ENCODE peak calls at places on chromosomes 7 and 10, in six cellular contexts. One of them, this sample, is unnamed.

GRCh38 chr7:73974948-73975926 is 52.7 kb upstream of the ELN start:
- DNase-seq in thyroid gland: no peak
- DNase-seq in mucosa of descending colon: no peak
- DNase-seq in Peyer's patch: no peak
- DNase-seq in fibroblast of lung: no peak
- DNase-seq in tibial nerve: no peak
- DNase-seq in this sample: peak; percentile 62

GRCh38 chr10:110087682-110088081 is 79.9 kb downstream of the ADD3 start:
- DNase-seq in thyroid gland: no peak
- DNase-seq in mucosa of descending colon: no peak
- DNase-seq in Peyer's patch: no peak
- DNase-seq in fibroblast of lung: no peak
- DNase-seq in tibial nerve: no peak
- DNase-seq in this sample: no peak

GRCh38 chr10:62545667-62546066 is 171.5 kb downstream of the ZNF365 start:
- DNase-seq in thyroid gland: no peak
- DNase-seq in mucosa of descending colon: no peak
- DNase-seq in Peyer's patch: no peak
- DNase-seq in fibroblast of lung: peak; percentile 80
- DNase-seq in tibial nerve: peak; percentile 51
- DNase-seq in this sample: peak; percentile 65

GRCh38 chr7:108254259-108254658 is 124.1 kb upstream of the LAMB4 start:
- DNase-seq in thyroid gland: no peak
- DNase-seq in mucosa of descending colon: no peak
- DNase-seq in Peyer's patch: no peak
- DNase-seq in fibroblast of lung: peak; percentile 58
- DNase-seq in tibial nerve: no peak
- DNase-seq in this sample: no peak

GRCh38 chr7:34727464-34727995 is 69.5 kb downstream of the NPSR1 start:
- DNase-seq in thyroid gland: no peak
- DNase-seq in mucosa of descending colon: no peak
- DNase-seq in Peyer's patch: no peak
- DNase-seq in fibroblast of lung: no peak
- DNase-seq in tibial nerve: no peak
- DNase-seq in this sample: no peak

GRCh38 chr10:7480742-7481381 is 70.0 kb upstream of the SFMBT2 start:
- DNase-seq in thyroid gland: no peak
- DNase-seq in mucosa of descending colon: no peak
- DNase-seq in Peyer's patch: peak; percentile 79
- DNase-seq in fibroblast of lung: no peak
- DNase-seq in tibial nerve: no peak
- DNase-seq in this sample: no peak

GRCh38 chr10:43408710-43409384 is at the start of gene HNRNPF:
- DNase-seq in thyroid gland: peak; percentile 94
- DNase-seq in mucosa of descending colon: peak; percentile 94
- DNase-seq in Peyer's patch: peak; percentile 90
- DNase-seq in fibroblast of lung: peak; percentile 95
- DNase-seq in tibial nerve: peak; percentile 88
- DNase-seq in this sample: peak; percentile 98

GRCh38 chr7:996089-996872 is 13.3 kb downstream of the CYP2W1 start:
- DNase-seq in thyroid gland: no peak
- DNase-seq in mucosa of descending colon: no peak
- DNase-seq in Peyer's patch: no peak
- DNase-seq in fibroblast of lung: no peak
- DNase-seq in tibial nerve: no peak
- DNase-seq in this sample: no peak

GRCh38 chr7:121081327-121081936 is 92.9 kb downstream of the CPED1 start:
- DNase-seq in thyroid gland: no peak
- DNase-seq in mucosa of descending colon: peak; percentile 14
- DNase-seq in Peyer's patch: no peak
- DNase-seq in fibroblast of lung: peak; percentile 62
- DNase-seq in tibial nerve: peak; percentile 30
- DNase-seq in this sample: no peak

GRCh38 chr7:47038621-47039020 is 543.3 kb downstream of the TNS3 start:
- DNase-seq in thyroid gland: no peak
- DNase-seq in mucosa of descending colon: no peak
- DNase-seq in Peyer's patch: no peak
- DNase-seq in fibroblast of lung: no peak
- DNase-seq in tibial nerve: no peak
- DNase-seq in this sample: no peak

DNA sequence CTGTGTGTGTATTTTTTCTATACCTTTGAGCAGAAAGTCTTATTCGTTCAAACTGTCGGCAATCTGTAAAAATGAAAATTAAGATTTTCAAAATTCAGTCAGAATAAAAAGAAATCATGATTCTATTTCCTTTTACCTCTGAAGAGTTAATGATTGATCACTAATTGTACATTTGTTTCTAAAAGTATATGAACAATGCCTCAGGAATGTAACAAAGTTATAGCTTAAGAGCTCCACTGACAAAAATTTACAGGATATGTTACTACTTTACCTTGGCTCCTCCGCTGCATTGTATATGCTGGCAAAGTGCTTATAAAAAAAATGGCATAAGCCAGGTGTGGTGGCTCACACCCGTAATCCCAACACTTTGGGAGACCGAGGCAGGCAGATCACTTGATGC is 225.7 kb downstream of the VTI1A start:
- DNase-seq in thyroid gland: no peak
- DNase-seq in mucosa of descending colon: no peak
- DNase-seq in Peyer's patch: no peak
- DNase-seq in fibroblast of lung: no peak
- DNase-seq in tibial nerve: no peak
- DNase-seq in this sample: no peak
- H3K4me1 ChIP-seq in thyroid gland: no peaks in the 10 kb centered on the region
- H3K4me1 ChIP-seq in mucosa of descending colon: no peaks in the 10 kb centered on the region
- H3K4me1 ChIP-seq in Peyer's patch: no peaks in the 10 kb centered on the region
- H3K4me1 ChIP-seq in fibroblast of lung: no peaks in the 10 kb centered on the region
- H3K4me1 ChIP-seq in tibial nerve: peaks cover 13% of the 10 kb centered on the region
- H3K4me1 ChIP-seq in this sample: no peaks in the 10 kb centered on the region

DNA sequence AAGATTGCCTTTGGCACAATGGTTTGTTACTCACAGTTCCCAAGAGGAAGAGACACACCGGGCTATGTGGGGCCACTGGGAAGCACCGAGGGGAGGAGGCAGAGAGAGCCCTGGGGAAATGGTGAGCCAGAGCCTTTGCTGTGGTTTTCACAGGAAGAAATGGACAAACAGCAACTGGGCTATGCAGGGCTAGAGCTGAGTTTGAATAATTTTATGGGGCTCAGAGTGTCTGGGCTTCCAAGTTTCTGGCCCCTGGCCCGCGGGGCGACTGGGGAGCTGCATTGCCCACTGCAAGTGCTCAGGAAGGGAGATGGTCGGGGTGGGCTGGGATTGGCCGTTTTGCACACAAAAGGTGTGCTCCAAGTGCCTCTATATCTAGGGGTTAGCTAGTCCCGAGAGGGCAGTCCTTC is 92.6 kb downstream of the CHST15 start:
- DNase-seq in thyroid gland: no peak
- DNase-seq in mucosa of descending colon: no peak
- DNase-seq in Peyer's patch: peak; percentile 11
- DNase-seq in fibroblast of lung: no peak
- DNase-seq in tibial nerve: no peak
- DNase-seq in this sample: no peak
- H3K4me1 ChIP-seq in thyroid gland: no peaks in the 10 kb centered on the region
- H3K4me1 ChIP-seq in mucosa of descending colon: no peaks in the 10 kb centered on the region
- H3K4me1 ChIP-seq in Peyer's patch: no peaks in the 10 kb centered on the region
- H3K4me1 ChIP-seq in fibroblast of lung: peaks cover 8% of the 10 kb centered on the region
- H3K4me1 ChIP-seq in tibial nerve: peaks cover 33% of the 10 kb centered on the region
- H3K4me1 ChIP-seq in this sample: peaks cover 4% of the 10 kb centered on the region

GRCh38 chr10:80200687-80201086 is 4.7 kb downstream of the ANXA11 start:
- DNase-seq in thyroid gland: no peak
- DNase-seq in mucosa of descending colon: no peak
- DNase-seq in Peyer's patch: no peak
- DNase-seq in fibroblast of lung: no peak
- DNase-seq in tibial nerve: no peak
- DNase-seq in this sample: no peak

GRCh38 chr10:80201592-80202256 is 3.6 kb downstream of the ANXA11 start:
- DNase-seq in thyroid gland: no peak
- DNase-seq in mucosa of descending colon: no peak
- DNase-seq in Peyer's patch: no peak
- DNase-seq in fibroblast of lung: no peak
- DNase-seq in tibial nerve: no peak
- DNase-seq in this sample: no peak

GRCh38 chr10:80197972-80198591 is 7.3 kb downstream of the ANXA11 start:
- DNase-seq in thyroid gland: no peak
- DNase-seq in mucosa of descending colon: no peak
- DNase-seq in Peyer's patch: no peak
- DNase-seq in fibroblast of lung: no peak
- DNase-seq in tibial nerve: no peak
- DNase-seq in this sample: no peak

GRCh38 chr10:80199828-80200227 is 5.5 kb downstream of the ANXA11 start:
- DNase-seq in thyroid gland: no peak
- DNase-seq in mucosa of descending colon: peak; percentile 56
- DNase-seq in Peyer's patch: no peak
- DNase-seq in fibroblast of lung: peak; percentile 39
- DNase-seq in tibial nerve: peak; percentile 66
- DNase-seq in this sample: peak; percentile 75

DNA sequence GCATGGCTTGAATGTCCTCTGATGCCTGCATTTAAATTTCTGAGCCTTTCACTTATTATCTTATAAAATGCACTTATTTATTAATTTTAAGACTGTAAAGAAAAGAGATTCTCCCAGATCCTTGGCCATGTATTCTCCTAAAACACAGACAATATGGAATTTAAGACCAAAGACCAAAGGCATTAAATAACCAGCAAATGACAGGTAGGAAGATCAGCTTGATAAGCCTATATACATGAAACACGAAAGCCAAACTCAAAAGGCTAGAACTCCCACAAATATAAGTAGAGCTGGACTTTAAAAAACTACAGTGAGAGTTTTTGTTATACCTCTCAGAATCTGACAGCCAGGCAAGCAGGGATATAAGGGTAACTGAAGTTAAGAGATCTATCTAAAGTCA is 5.1 kb downstream of the ANXA11 start:
- DNase-seq in thyroid gland: no peak
- DNase-seq in mucosa of descending colon: no peak
- DNase-seq in Peyer's patch: no peak
- DNase-seq in fibroblast of lung: no peak
- DNase-seq in tibial nerve: no peak
- DNase-seq in this sample: no peak
- H3K4me1 ChIP-seq in thyroid gland: peaks cover 74% of the 10 kb centered on the region
- H3K4me1 ChIP-seq in mucosa of descending colon: peaks cover 86% of the 10 kb centered on the region
- H3K4me1 ChIP-seq in Peyer's patch: peaks cover 21% of the 10 kb centered on the region
- H3K4me1 ChIP-seq in fibroblast of lung: peaks cover 27% of the 10 kb centered on the region
- H3K4me1 ChIP-seq in tibial nerve: peaks cover 91% of the 10 kb centered on the region
- H3K4me1 ChIP-seq in this sample: peaks cover 69% of the 10 kb centered on the region

DNA sequence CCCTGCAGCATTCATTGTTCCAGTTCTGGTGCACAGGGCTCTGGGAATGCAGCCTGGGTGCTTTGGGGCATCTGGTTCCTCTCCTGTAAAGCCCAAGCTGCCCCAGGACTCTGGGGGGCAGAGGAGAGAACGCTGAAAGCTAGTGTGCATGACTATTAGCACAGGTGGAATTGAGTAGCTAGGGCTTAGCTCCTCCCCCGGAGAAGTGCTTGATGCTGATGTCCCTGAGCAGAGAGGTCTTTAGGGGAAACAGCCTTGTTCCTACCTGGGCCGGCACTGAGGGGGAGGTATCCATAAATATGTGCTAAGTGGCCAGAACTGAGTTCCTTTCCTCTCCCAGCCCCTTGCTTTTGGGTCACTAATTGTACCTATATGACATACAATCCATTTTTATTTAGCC is 3.9 kb downstream of the ADCY1 start:
- DNase-seq in thyroid gland: no peak
- DNase-seq in mucosa of descending colon: no peak
- DNase-seq in Peyer's patch: no peak
- DNase-seq in fibroblast of lung: no peak
- DNase-seq in tibial nerve: no peak
- DNase-seq in this sample: peak; percentile 32
- H3K4me1 ChIP-seq in thyroid gland: peaks cover 18% of the 10 kb centered on the region
- H3K4me1 ChIP-seq in mucosa of descending colon: peaks cover 6% of the 10 kb centered on the region
- H3K4me1 ChIP-seq in Peyer's patch: no peaks in the 10 kb centered on the region
- H3K4me1 ChIP-seq in fibroblast of lung: no peaks in the 10 kb centered on the region
- H3K4me1 ChIP-seq in tibial nerve: peaks cover 28% of the 10 kb centered on the region
- H3K4me1 ChIP-seq in this sample: peaks cover 14% of the 10 kb centered on the region

GRCh38 chr7:55077581-55078410 is 59.0 kb downstream of the EGFR start:
- DNase-seq in thyroid gland: no peak
- DNase-seq in mucosa of descending colon: peak; percentile 91
- DNase-seq in Peyer's patch: no peak
- DNase-seq in fibroblast of lung: no peak
- DNase-seq in tibial nerve: no peak
- DNase-seq in this sample: no peak
- H3K4me1 ChIP-seq in thyroid gland: peaks cover 26% of the 10 kb centered on the region
- H3K4me1 ChIP-seq in mucosa of descending colon: peaks cover 73% of the 10 kb centered on the region
- H3K4me1 ChIP-seq in Peyer's patch: no peaks in the 10 kb centered on the region
- H3K4me1 ChIP-seq in fibroblast of lung: peaks cover 28% of the 10 kb centered on the region
- H3K4me1 ChIP-seq in tibial nerve: peaks cover 96% of the 10 kb centered on the region
- H3K4me1 ChIP-seq in this sample: peaks cover 68% of the 10 kb centered on the region

GRCh38 chr10:80498039-80498832 is 39.5 kb upstream of the SH2D4B start:
- DNase-seq in thyroid gland: no peak
- DNase-seq in mucosa of descending colon: no peak
- DNase-seq in Peyer's patch: no peak
- DNase-seq in fibroblast of lung: no peak
- DNase-seq in tibial nerve: no peak
- DNase-seq in this sample: no peak
- H3K4me1 ChIP-seq in thyroid gland: peaks cover 63% of the 10 kb centered on the region
- H3K4me1 ChIP-seq in mucosa of descending colon: peaks cover 64% of the 10 kb centered on the region
- H3K4me1 ChIP-seq in Peyer's patch: peaks cover 6% of the 10 kb centered on the region
- H3K4me1 ChIP-seq in fibroblast of lung: peaks cover 31% of the 10 kb centered on the region
- H3K4me1 ChIP-seq in tibial nerve: peaks cover 100% of the 10 kb centered on the region
- H3K4me1 ChIP-seq in this sample: peaks cover 79% of the 10 kb centered on the region

DNA sequence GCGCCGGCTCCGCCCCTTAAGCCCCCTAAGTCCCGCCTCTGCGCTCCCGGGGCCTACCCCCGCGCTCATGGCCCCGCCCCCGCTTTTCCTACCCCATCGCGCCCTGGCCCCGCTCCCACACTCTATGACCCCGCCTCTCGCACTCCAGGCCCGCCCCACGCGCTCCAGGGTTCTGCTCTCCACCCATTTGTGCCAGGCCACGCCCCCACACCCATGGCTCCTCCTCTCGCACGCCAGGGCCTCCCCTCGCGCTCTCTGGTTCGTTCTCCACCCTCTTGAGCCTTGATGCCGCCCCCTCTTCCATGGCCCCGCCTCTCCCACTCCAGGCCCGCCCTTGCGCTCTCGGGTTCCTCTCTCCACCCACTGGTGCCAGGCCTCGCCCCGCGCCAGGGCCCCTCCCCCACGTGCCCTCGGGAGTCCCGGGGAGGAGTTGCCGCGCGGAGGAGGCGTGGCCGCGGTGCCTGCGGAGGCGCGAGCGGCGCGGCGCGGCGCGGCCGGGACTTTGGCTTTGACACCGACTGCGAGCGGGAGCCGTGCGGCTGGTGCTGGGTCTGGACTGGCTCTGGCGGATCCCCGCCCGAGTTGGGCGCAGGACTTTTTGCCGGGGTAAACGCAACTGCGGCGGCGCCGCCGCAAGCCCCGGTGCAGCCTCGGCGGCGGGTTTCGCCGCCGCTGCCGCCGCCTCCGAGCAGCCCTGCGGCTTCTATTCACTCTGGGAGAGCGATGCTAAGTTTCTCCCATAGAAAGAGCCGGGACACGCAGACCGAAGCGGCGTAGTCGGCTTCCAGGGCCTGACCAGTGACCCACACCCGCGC is at the start of gene EEPD1:
- DNase-seq in thyroid gland: peak; percentile 99
- DNase-seq in mucosa of descending colon: peak; percentile 100
- DNase-seq in Peyer's patch: peak; percentile 98
- DNase-seq in fibroblast of lung: peak; percentile 98
- DNase-seq in tibial nerve: peak; percentile 99
- DNase-seq in this sample: peak; percentile 100
- H3K4me1 ChIP-seq in thyroid gland: peaks cover 6% of the 10 kb centered on the region
- H3K4me1 ChIP-seq in mucosa of descending colon: peaks cover 35% of the 10 kb centered on the region
- H3K4me1 ChIP-seq in Peyer's patch: peaks cover 7% of the 10 kb centered on the region
- H3K4me1 ChIP-seq in fibroblast of lung: no peaks in the 10 kb centered on the region
- H3K4me1 ChIP-seq in tibial nerve: peaks cover 51% of the 10 kb centered on the region
- H3K4me1 ChIP-seq in this sample: peaks cover 38% of the 10 kb centered on the region

GRCh38 chr10:97589479-97589878 is at the start of gene C10orf62:
- DNase-seq in thyroid gland: no peak
- DNase-seq in mucosa of descending colon: no peak
- DNase-seq in Peyer's patch: no peak
- DNase-seq in fibroblast of lung: no peak
- DNase-seq in tibial nerve: no peak
- DNase-seq in this sample: no peak
- H3K4me1 ChIP-seq in thyroid gland: peaks cover 3% of the 10 kb centered on the region
- H3K4me1 ChIP-seq in mucosa of descending colon: no peaks in the 10 kb centered on the region
- H3K4me1 ChIP-seq in Peyer's patch: no peaks in the 10 kb centered on the region
- H3K4me1 ChIP-seq in fibroblast of lung: peaks cover 4% of the 10 kb centered on the region
- H3K4me1 ChIP-seq in tibial nerve: peaks cover 15% of the 10 kb centered on the region
- H3K4me1 ChIP-seq in this sample: peaks cover 15% of the 10 kb centered on the region